ENCODE peak calls at places on chromosome 10, in eight cellular contexts. One of them, this sample, is unnamed.

GRCh38 chr10:104230490-104230889 is 1.7 kb downstream of the CFAP43 start:
- DNase-seq in fibroblast of the aortic adventitia: no peak
- DNase-seq in activated CD8-positive, alpha-beta T cell treated with anti-CD3 and anti-CD28 coated beads for 36 hours: no peak
- DNase-seq in OCI-LY7: no peak
- DNase-seq in psoas muscle: no peak
- DNase-seq in GM10248: peak
- DNase-seq in H9: no peak
- DNase-seq in SK-N-SH: no peak
- DNase-seq in this sample: no peak

GRCh38 chr10:48365668-48366067 is 59.2 kb downstream of the MAPK8 start:
- DNase-seq in fibroblast of the aortic adventitia: no peak
- DNase-seq in activated CD8-positive, alpha-beta T cell treated with anti-CD3 and anti-CD28 coated beads for 36 hours: no peak
- DNase-seq in OCI-LY7: no peak
- DNase-seq in psoas muscle: no peak
- DNase-seq in GM10248: no peak
- DNase-seq in H9: no peak
- DNase-seq in SK-N-SH: no peak
- DNase-seq in this sample: no peak

GRCh38 chr10:78688945-78689935 is 379.5 kb upstream of the ZMIZ1 start:
- DNase-seq in fibroblast of the aortic adventitia: peak
- DNase-seq in activated CD8-positive, alpha-beta T cell treated with anti-CD3 and anti-CD28 coated beads for 36 hours: no peak
- DNase-seq in OCI-LY7: no peak
- DNase-seq in psoas muscle: peak
- DNase-seq in GM10248: no peak
- DNase-seq in H9: no peak
- DNase-seq in SK-N-SH: peak
- DNase-seq in this sample: peak

GRCh38 chr10:83706952-83707582 is 432.2 kb upstream of the GHITM start:
- DNase-seq in fibroblast of the aortic adventitia: no peak
- DNase-seq in activated CD8-positive, alpha-beta T cell treated with anti-CD3 and anti-CD28 coated beads for 36 hours: no peak
- DNase-seq in OCI-LY7: no peak
- DNase-seq in psoas muscle: no peak
- DNase-seq in GM10248: no peak
- DNase-seq in H9: no peak
- DNase-seq in SK-N-SH: no peak
- DNase-seq in this sample: no peak

GRCh38 chr10:50501478-50501877 is 122.3 kb downstream of the SGMS1 start:
- DNase-seq in fibroblast of the aortic adventitia: peak
- DNase-seq in activated CD8-positive, alpha-beta T cell treated with anti-CD3 and anti-CD28 coated beads for 36 hours: peak
- DNase-seq in OCI-LY7: no peak
- DNase-seq in psoas muscle: no peak
- DNase-seq in GM10248: no peak
- DNase-seq in H9: no peak
- DNase-seq in SK-N-SH: no peak
- DNase-seq in this sample: no peak

GRCh38 chr10:88881335-88881734 is 1.3 kb downstream of the STAMBPL1 start:
- DNase-seq in fibroblast of the aortic adventitia: no peak
- DNase-seq in activated CD8-positive, alpha-beta T cell treated with anti-CD3 and anti-CD28 coated beads for 36 hours: peak
- DNase-seq in OCI-LY7: peak
- DNase-seq in psoas muscle: no peak
- DNase-seq in GM10248: no peak
- DNase-seq in H9: no peak
- DNase-seq in SK-N-SH: peak
- DNase-seq in this sample: no peak

GRCh38 chr10:50552771-50553535 is 70.8 kb downstream of the SGMS1 start:
- DNase-seq in fibroblast of the aortic adventitia: no peak
- DNase-seq in activated CD8-positive, alpha-beta T cell treated with anti-CD3 and anti-CD28 coated beads for 36 hours: peak
- DNase-seq in OCI-LY7: peak
- DNase-seq in psoas muscle: no peak
- DNase-seq in GM10248: no peak
- DNase-seq in H9: no peak
- DNase-seq in SK-N-SH: no peak
- DNase-seq in this sample: peak

GRCh38 chr10:86863443-86863842 is 94.0 kb downstream of the MMRN2 start:
- DNase-seq in fibroblast of the aortic adventitia: peak
- DNase-seq in activated CD8-positive, alpha-beta T cell treated with anti-CD3 and anti-CD28 coated beads for 36 hours: no peak
- DNase-seq in OCI-LY7: no peak
- DNase-seq in psoas muscle: peak
- DNase-seq in GM10248: no peak
- DNase-seq in H9: no peak
- DNase-seq in SK-N-SH: no peak
- DNase-seq in this sample: no peak

GRCh38 chr10:104209575-104210198 is 22.5 kb downstream of the CFAP43 start:
- DNase-seq in fibroblast of the aortic adventitia: peak
- DNase-seq in activated CD8-positive, alpha-beta T cell treated with anti-CD3 and anti-CD28 coated beads for 36 hours: peak
- DNase-seq in OCI-LY7: peak
- DNase-seq in psoas muscle: no peak
- DNase-seq in GM10248: peak
- DNase-seq in H9: peak
- DNase-seq in SK-N-SH: peak
- DNase-seq in this sample: peak

GRCh38 chr10:86170255-86171153 is 196.1 kb downstream of the GRID1 start:
- DNase-seq in fibroblast of the aortic adventitia: no peak
- DNase-seq in activated CD8-positive, alpha-beta T cell treated with anti-CD3 and anti-CD28 coated beads for 36 hours: no peak
- DNase-seq in OCI-LY7: peak
- DNase-seq in psoas muscle: no peak
- DNase-seq in GM10248: no peak
- DNase-seq in H9: no peak
- DNase-seq in SK-N-SH: no peak
- DNase-seq in this sample: no peak

GRCh38 chr10:3976718-3977117 is 191.7 kb upstream of the KLF6 start:
- DNase-seq in fibroblast of the aortic adventitia: no peak
- DNase-seq in activated CD8-positive, alpha-beta T cell treated with anti-CD3 and anti-CD28 coated beads for 36 hours: no peak
- DNase-seq in OCI-LY7: no peak
- DNase-seq in psoas muscle: no peak
- DNase-seq in GM10248: no peak
- DNase-seq in H9: no peak
- DNase-seq in SK-N-SH: no peak
- DNase-seq in this sample: no peak

GRCh38 chr10:63217120-63217605 is 84.0 kb downstream of the NRBF2 start:
- DNase-seq in fibroblast of the aortic adventitia: peak
- DNase-seq in activated CD8-positive, alpha-beta T cell treated with anti-CD3 and anti-CD28 coated beads for 36 hours: peak
- DNase-seq in OCI-LY7: peak
- DNase-seq in psoas muscle: no peak
- DNase-seq in GM10248: peak
- DNase-seq in H9: no peak
- DNase-seq in SK-N-SH: peak
- DNase-seq in this sample: no peak

GRCh38 chr10:14547826-14548225 is 217.1 kb upstream of the FRMD4A start:
- DNase-seq in fibroblast of the aortic adventitia: no peak
- DNase-seq in activated CD8-positive, alpha-beta T cell treated with anti-CD3 and anti-CD28 coated beads for 36 hours: no peak
- DNase-seq in OCI-LY7: peak
- DNase-seq in psoas muscle: no peak
- DNase-seq in GM10248: no peak
- DNase-seq in H9: no peak
- DNase-seq in SK-N-SH: no peak
- DNase-seq in this sample: no peak

GRCh38 chr10:67306588-67307205 is 380.9 kb downstream of the LRRTM3 start:
- DNase-seq in fibroblast of the aortic adventitia: no peak
- DNase-seq in activated CD8-positive, alpha-beta T cell treated with anti-CD3 and anti-CD28 coated beads for 36 hours: no peak
- DNase-seq in OCI-LY7: peak
- DNase-seq in psoas muscle: no peak
- DNase-seq in GM10248: peak
- DNase-seq in H9: no peak
- DNase-seq in SK-N-SH: peak
- DNase-seq in this sample: no peak

GRCh38 chr10:22554481-22555182 is 159.7 kb downstream of the PIP4K2A start:
- DNase-seq in fibroblast of the aortic adventitia: peak
- DNase-seq in activated CD8-positive, alpha-beta T cell treated with anti-CD3 and anti-CD28 coated beads for 36 hours: no peak
- DNase-seq in OCI-LY7: no peak
- DNase-seq in psoas muscle: peak
- DNase-seq in GM10248: no peak
- DNase-seq in H9: no peak
- DNase-seq in SK-N-SH: peak
- DNase-seq in this sample: peak

GRCh38 chr10:67666416-67667043 is 29.5 kb downstream of the CTNNA3 start:
- DNase-seq in fibroblast of the aortic adventitia: peak
- DNase-seq in activated CD8-positive, alpha-beta T cell treated with anti-CD3 and anti-CD28 coated beads for 36 hours: no peak
- DNase-seq in OCI-LY7: peak
- DNase-seq in psoas muscle: no peak
- DNase-seq in GM10248: peak
- DNase-seq in H9: no peak
- DNase-seq in SK-N-SH: peak
- DNase-seq in this sample: no peak

GRCh38 chr10:25157650-25158049 is 17.2 kb upstream of the GPR158 start:
- DNase-seq in fibroblast of the aortic adventitia: no peak
- DNase-seq in activated CD8-positive, alpha-beta T cell treated with anti-CD3 and anti-CD28 coated beads for 36 hours: no peak
- DNase-seq in OCI-LY7: no peak
- DNase-seq in psoas muscle: no peak
- DNase-seq in GM10248: no peak
- DNase-seq in H9: no peak
- DNase-seq in SK-N-SH: no peak
- DNase-seq in this sample: no peak

GRCh38 chr10:45379891-45380540 is 6.0 kb downstream of the ALOX5 start:
- DNase-seq in fibroblast of the aortic adventitia: no peak
- DNase-seq in activated CD8-positive, alpha-beta T cell treated with anti-CD3 and anti-CD28 coated beads for 36 hours: no peak
- DNase-seq in OCI-LY7: no peak
- DNase-seq in psoas muscle: peak
- DNase-seq in GM10248: no peak
- DNase-seq in H9: no peak
- DNase-seq in SK-N-SH: no peak
- DNase-seq in this sample: no peak

GRCh38 chr10:44278669-44279337 is 106.1 kb downstream of the CXCL12 start:
- DNase-seq in fibroblast of the aortic adventitia: peak
- DNase-seq in activated CD8-positive, alpha-beta T cell treated with anti-CD3 and anti-CD28 coated beads for 36 hours: no peak
- DNase-seq in OCI-LY7: no peak
- DNase-seq in psoas muscle: no peak
- DNase-seq in GM10248: no peak
- DNase-seq in H9: no peak
- DNase-seq in SK-N-SH: peak
- DNase-seq in this sample: peak

GRCh38 chr10:118036281-118036875 is 10.4 kb downstream of the RAB11FIP2 start:
- DNase-seq in fibroblast of the aortic adventitia: peak
- DNase-seq in activated CD8-positive, alpha-beta T cell treated with anti-CD3 and anti-CD28 coated beads for 36 hours: no peak
- DNase-seq in OCI-LY7: no peak
- DNase-seq in psoas muscle: no peak
- DNase-seq in GM10248: no peak
- DNase-seq in H9: no peak
- DNase-seq in SK-N-SH: no peak
- DNase-seq in this sample: no peak

GRCh38 chr10:110480387-110480786 is 17.3 kb upstream of the DUSP5 start:
- DNase-seq in fibroblast of the aortic adventitia: no peak
- DNase-seq in activated CD8-positive, alpha-beta T cell treated with anti-CD3 and anti-CD28 coated beads for 36 hours: no peak
- DNase-seq in OCI-LY7: no peak
- DNase-seq in psoas muscle: no peak
- DNase-seq in GM10248: no peak
- DNase-seq in H9: no peak
- DNase-seq in SK-N-SH: no peak
- DNase-seq in this sample: no peak
- TF ChIP-seq CTCF in fibroblast of the aortic adventitia: no peak
- TF ChIP-seq CTCF in activated CD8-positive, alpha-beta T cell treated with anti-CD3 and anti-CD28 coated beads for 36 hours: no peak
- TF ChIP-seq CTCF in OCI-LY7: no peak
- TF ChIP-seq CTCF in psoas muscle: no peak
- TF ChIP-seq CTCF in GM10248: no peak
- TF ChIP-seq CTCF in H9: no peak
- TF ChIP-seq CTCF in SK-N-SH: no peak
- TF ChIP-seq CTCF in this sample: no peak

GRCh38 chr10:19200211-19200610 is 151.6 kb downstream of the MALRD1 start:
- DNase-seq in fibroblast of the aortic adventitia: no peak
- DNase-seq in activated CD8-positive, alpha-beta T cell treated with anti-CD3 and anti-CD28 coated beads for 36 hours: no peak
- DNase-seq in OCI-LY7: no peak
- DNase-seq in psoas muscle: no peak
- DNase-seq in GM10248: no peak
- DNase-seq in H9: no peak
- DNase-seq in SK-N-SH: no peak
- DNase-seq in this sample: no peak

GRCh38 chr10:19209319-19209718 is 160.7 kb downstream of the MALRD1 start:
- DNase-seq in fibroblast of the aortic adventitia: no peak
- DNase-seq in activated CD8-positive, alpha-beta T cell treated with anti-CD3 and anti-CD28 coated beads for 36 hours: no peak
- DNase-seq in OCI-LY7: no peak
- DNase-seq in psoas muscle: no peak
- DNase-seq in GM10248: no peak
- DNase-seq in H9: no peak
- DNase-seq in SK-N-SH: peak
- DNase-seq in this sample: no peak

DNA sequence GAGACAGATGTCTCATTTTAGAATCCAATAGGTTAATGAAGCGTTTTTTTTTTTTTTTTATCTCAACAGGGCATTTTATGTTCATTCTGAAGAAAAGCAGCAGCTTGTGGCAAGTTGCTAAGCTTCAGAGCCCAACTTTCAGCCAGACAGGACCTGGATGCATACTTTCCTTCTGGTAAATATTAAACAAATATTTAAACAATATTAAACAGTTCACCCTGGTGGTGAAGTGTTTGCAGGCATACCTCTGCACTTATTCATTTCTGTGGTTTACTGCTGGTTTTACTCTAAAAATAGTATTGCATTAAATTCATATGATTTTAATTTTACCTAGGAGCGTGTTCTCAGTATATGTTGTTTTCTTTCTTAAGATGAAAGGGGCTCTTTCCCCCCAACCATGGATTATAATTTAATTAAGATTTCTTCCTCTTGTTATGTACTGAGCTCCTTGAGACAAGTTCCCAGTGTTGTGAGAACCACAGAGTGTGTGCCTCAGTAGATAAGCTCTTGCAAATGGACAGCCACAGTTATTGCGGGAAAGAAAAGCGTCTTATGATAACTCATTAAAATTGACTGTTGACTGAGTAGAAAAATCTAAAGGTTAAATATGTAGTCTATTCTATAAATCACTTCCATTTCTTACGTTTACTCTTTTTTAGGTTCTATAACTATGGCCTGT is 155.8 kb downstream of the MALRD1 start:
- DNase-seq in fibroblast of the aortic adventitia: no peak
- DNase-seq in activated CD8-positive, alpha-beta T cell treated with anti-CD3 and anti-CD28 coated beads for 36 hours: no peak
- DNase-seq in OCI-LY7: no peak
- DNase-seq in psoas muscle: no peak
- DNase-seq in GM10248: no peak
- DNase-seq in H9: no peak
- DNase-seq in SK-N-SH: no peak
- DNase-seq in this sample: no peak
- TF ChIP-seq CTCF in fibroblast of the aortic adventitia: no peak
- TF ChIP-seq CTCF in activated CD8-positive, alpha-beta T cell treated with anti-CD3 and anti-CD28 coated beads for 36 hours: no peak
- TF ChIP-seq CTCF in OCI-LY7: no peak
- TF ChIP-seq CTCF in psoas muscle: no peak
- TF ChIP-seq CTCF in GM10248: no peak
- TF ChIP-seq CTCF in H9: no peak
- TF ChIP-seq CTCF in SK-N-SH: no peak
- TF ChIP-seq CTCF in this sample: no peak

DNA sequence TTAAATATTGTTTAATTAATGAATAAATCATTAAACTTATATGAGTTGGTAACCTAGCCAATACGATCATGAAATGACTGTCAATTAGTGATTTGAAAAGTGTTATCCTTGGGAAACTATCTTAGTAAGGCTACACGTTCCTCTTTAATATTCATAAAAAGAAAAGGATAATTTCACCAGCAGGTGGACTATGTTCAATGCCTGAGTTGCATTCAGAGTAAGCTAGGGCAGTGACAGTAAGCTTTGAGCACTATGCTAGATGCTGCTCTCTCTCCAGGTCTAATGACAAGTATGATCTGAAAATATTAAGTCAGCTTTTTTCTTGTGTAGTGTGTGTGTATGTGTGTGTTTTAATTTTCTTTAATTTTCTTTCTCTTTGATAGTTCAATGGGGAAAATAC is 486.3 kb upstream of the PCDH15 start:
- DNase-seq in fibroblast of the aortic adventitia: no peak
- DNase-seq in activated CD8-positive, alpha-beta T cell treated with anti-CD3 and anti-CD28 coated beads for 36 hours: no peak
- DNase-seq in OCI-LY7: no peak
- DNase-seq in psoas muscle: no peak
- DNase-seq in GM10248: no peak
- DNase-seq in H9: no peak
- DNase-seq in SK-N-SH: no peak
- DNase-seq in this sample: no peak
- TF ChIP-seq CTCF in fibroblast of the aortic adventitia: no peak
- TF ChIP-seq CTCF in activated CD8-positive, alpha-beta T cell treated with anti-CD3 and anti-CD28 coated beads for 36 hours: no peak
- TF ChIP-seq CTCF in OCI-LY7: no peak
- TF ChIP-seq CTCF in psoas muscle: no peak
- TF ChIP-seq CTCF in GM10248: no peak
- TF ChIP-seq CTCF in H9: no peak
- TF ChIP-seq CTCF in SK-N-SH: peak
- TF ChIP-seq CTCF in this sample: no peak

GRCh38 chr10:30103595-30104310 is 44.4 kb upstream of the JCAD start:
- DNase-seq in fibroblast of the aortic adventitia: no peak
- DNase-seq in activated CD8-positive, alpha-beta T cell treated with anti-CD3 and anti-CD28 coated beads for 36 hours: no peak
- DNase-seq in OCI-LY7: no peak
- DNase-seq in psoas muscle: no peak
- DNase-seq in GM10248: no peak
- DNase-seq in H9: no peak
- DNase-seq in SK-N-SH: no peak
- DNase-seq in this sample: no peak
- TF ChIP-seq CTCF in fibroblast of the aortic adventitia: no peak
- TF ChIP-seq CTCF in activated CD8-positive, alpha-beta T cell treated with anti-CD3 and anti-CD28 coated beads for 36 hours: no peak
- TF ChIP-seq CTCF in OCI-LY7: no peak
- TF ChIP-seq CTCF in psoas muscle: no peak
- TF ChIP-seq CTCF in GM10248: no peak
- TF ChIP-seq CTCF in H9: no peak
- TF ChIP-seq CTCF in SK-N-SH: no peak
- TF ChIP-seq CTCF in this sample: no peak